ENCODE peak calls at places on chromosomes 1 and 21, in ten cellular contexts. U is A549, F is pancreas, E is thoracic aorta, N is stomach, W is heart right ventricle, B is right atrium auricular region, A is psoas muscle, T is tibial artery, Q is uterus. R is an unnamed sample.

GRCh38 chr1:215957692-215958091 is 390.6 kb downstream of the KCTD3 start:
- DNase-seq in U (no peak), F (no peak), E (no peak), N (no peak), W (no peak), B (no peak), A (no peak), T (no peak), Q (no peak), R (no peak)

GRCh38 chr21:30340714-30341573 is 3.5 kb upstream of the KRTAP27-1 start:
- DNase-seq in U (peak; percentile 0), F (peak; percentile 17), E (no peak), N (peak; percentile 56), W (peak; percentile 20), B (no peak), A (peak; percentile 13), T (peak; percentile 33), Q (no peak), R (no peak)

GRCh38 chr1:156592910-156593732 is 1.5 kb downstream of the NAXE start:
- DNase-seq in U (no peak), F (no peak), E (no peak), N (no peak), W (no peak), B (no peak), A (no peak), T (no peak), Q (no peak), R (no peak)

GRCh38 chr1:207309775-207310273 is 11.7 kb upstream of the CD55 start:
- DNase-seq in U (peak; percentile 78), F (no peak), E (no peak), N (no peak), W (no peak), B (no peak), A (peak; percentile 24), T (no peak), Q (no peak), R (no peak)

GRCh38 chr1:7493711-7494110 is 277.4 kb upstream of the VAMP3 start:
- DNase-seq in U (no peak), F (peak; percentile 37), E (no peak), N (no peak), W (no peak), B (no peak), A (no peak), T (no peak), Q (no peak), R (no peak)

GRCh38 chr1:193229136-193229535 is 42.7 kb upstream of the B3GALT2 start:
- DNase-seq in U (no peak), F (no peak), E (no peak), N (no peak), W (no peak), B (no peak), A (no peak), T (no peak), Q (no peak), R (no peak)

GRCh38 chr1:184300446-184300845 is 86.4 kb upstream of the C1orf21 start:
- DNase-seq in U (no peak), F (no peak), E (no peak), N (no peak), W (no peak), B (no peak), A (no peak), T (no peak), Q (no peak), R (no peak)

GRCh38 chr21:25329227-25329626 is 278.1 kb downstream of the MRPL39 start:
- DNase-seq in U (no peak), F (no peak), E (no peak), N (no peak), W (no peak), B (no peak), A (no peak), T (no peak), Q (no peak), R (no peak)

GRCh38 chr1:38527373-38527966 is 332.1 kb downstream of the RRAGC start:
- DNase-seq in U (no peak), F (no peak), E (no peak), N (peak; percentile 54), W (no peak), B (no peak), A (no peak), T (no peak), Q (no peak), R (no peak)

GRCh38 chr1:11680270-11681070 is 478 bp downstream of the MAD2L2 start:
- DNase-seq in U (peak; percentile 51), F (peak; percentile 52), E (no peak), N (no peak), W (no peak), B (no peak), A (no peak), T (no peak), Q (no peak), R (no peak)

GRCh38 chr1:208928335-208928734 is 655.2 kb upstream of the CAMK1G start:
- DNase-seq in U (no peak), F (no peak), E (no peak), N (no peak), W (no peak), B (no peak), A (no peak), T (no peak), Q (no peak), R (no peak)

GRCh38 chr1:70324683-70325082 is 29.8 kb downstream of the ANKRD13C start:
- DNase-seq in U (no peak), F (no peak), E (no peak), N (no peak), W (no peak), B (no peak), A (no peak), T (no peak), Q (no peak), R (no peak)

GRCh38 chr21:36379236-36379635 is 6.0 kb upstream of the CHAF1B start:
- DNase-seq in U (no peak), F (no peak), E (no peak), N (no peak), W (no peak), B (no peak), A (no peak), T (no peak), Q (no peak), R (no peak)

GRCh38 chr1:230827081-230827681 is 41.1 kb downstream of the C1orf198 start:
- DNase-seq in U (no peak), F (no peak), E (no peak), N (no peak), W (peak; percentile 56), B (peak; percentile 51), A (no peak), T (peak; percentile 68), Q (peak; percentile 56), R (no peak)

DNA sequence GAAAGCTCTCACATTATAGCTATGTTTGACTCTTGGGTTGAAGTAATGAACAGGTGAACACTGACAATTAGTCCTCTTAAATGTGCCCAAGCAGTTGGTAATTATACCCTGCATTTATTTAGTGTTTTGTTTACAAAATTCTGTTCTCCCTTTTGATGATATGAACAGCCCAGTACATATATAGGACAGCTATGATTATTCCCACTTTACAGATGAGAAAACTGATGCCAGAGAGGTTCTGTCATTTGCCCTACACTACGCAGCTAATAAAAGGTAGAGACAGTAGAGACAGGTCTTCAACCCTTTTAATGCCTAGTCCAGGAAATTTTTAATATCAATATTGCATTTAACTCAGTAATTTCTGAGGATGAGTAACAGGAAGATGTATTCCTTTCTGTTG is 46.1 kb upstream of the DNAJC6 start:
- DNase-seq in U (no peak), F (no peak), E (no peak), N (no peak), W (no peak), B (no peak), A (no peak), T (no peak), Q (no peak), R (no peak)
- H3K27ac ChIP-seq in U (no peak overlapping the region), F (no peak overlapping the region), E (no peak overlapping the region), N (no peak overlapping the region), W (no peak overlapping the region), B (no peak overlapping the region), A (no peak overlapping the region), T (no peak overlapping the region), Q (no peak overlapping the region), R (no peak overlapping the region)

DNA sequence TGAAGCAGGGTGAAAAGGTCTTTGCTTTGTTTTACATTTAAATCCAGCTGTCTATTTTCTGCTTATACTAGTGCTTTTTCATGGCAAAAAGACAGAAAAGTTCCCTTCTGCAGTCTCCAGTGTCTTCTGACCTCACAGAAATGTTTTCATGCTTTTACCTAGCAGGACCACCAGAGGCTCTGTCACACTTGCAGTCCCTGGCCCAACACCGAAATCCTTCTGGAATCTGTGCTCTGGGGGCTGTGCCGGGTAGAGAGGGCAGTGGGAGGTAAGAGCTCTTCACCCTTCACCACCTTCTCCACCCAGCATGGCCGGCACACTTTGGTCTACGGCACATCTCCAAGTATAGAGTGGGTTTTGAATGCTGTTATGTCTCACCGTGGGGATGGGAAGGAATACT is 20.8 kb downstream of the GNAT2 start:
- DNase-seq in U (no peak), F (no peak), E (no peak), N (no peak), W (no peak), B (no peak), A (no peak), T (no peak), Q (no peak), R (no peak)
- TF ChIP-seq CTCF in U (no peak), F (no peak), E (no peak), N (no peak), W (no peak), B (no peak), A (no peak), T (no peak), Q (no peak), R (no peak)

DNA sequence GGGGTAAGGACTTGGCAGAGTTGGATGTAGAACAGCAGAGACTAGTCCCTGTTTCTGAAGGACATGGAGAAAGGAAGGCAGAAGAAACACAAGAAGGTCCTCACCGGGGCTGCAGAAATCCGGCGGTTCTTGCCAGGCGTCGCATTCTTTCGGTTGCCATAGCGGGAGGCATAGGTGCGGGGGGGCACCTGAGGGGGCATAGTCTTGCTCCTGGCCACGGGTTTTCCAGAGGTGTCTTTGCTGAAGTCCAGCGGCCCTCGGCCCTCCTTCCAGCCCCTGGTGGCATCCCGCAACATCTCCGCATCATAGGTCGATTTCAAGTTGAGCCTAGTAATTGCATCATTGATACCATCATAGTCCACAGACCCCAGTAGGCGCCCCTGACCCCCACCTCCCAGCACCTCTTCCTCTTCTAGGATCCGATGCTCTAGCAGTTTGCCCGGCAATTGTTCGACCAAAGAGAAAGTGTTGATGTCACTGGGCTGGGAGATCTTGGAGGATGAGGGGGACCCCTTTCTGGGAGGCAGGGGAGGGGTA is 25.8 kb downstream of the PIK3C2B start:
- DNase-seq in U (no peak), F (no peak), E (no peak), N (no peak), W (no peak), B (no peak), A (no peak), T (no peak), Q (no peak), R (no peak)
- H3K27ac ChIP-seq in U (no peak overlapping the region), F (no peak overlapping the region), E (peak overlapping the region; percentile 90), N (no peak overlapping the region), W (peak overlapping the region; percentile 98), B (peak overlapping the region; percentile 27), A (peak overlapping the region; percentile 23), T (no peak overlapping the region), Q (no peak overlapping the region), R (no peak overlapping the region)

DNA sequence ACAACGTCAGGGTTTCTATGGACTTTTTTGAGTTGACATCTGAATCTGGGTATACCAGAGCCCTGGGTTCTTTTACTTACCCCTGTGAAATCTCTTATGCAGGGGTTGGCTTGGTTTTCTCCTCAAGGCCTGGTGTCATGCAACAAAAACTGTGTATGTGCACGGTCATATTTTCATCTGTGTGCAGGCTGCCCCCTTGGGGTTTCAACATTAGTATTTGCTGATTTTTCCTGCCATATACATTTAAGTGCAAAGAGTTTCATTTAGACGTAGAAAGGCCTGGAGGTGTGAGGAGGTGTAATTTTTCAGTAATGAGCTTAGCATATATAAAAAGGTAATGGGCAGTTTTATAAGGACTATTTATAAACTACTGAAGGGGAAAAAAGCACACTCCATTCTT is 21.9 kb upstream of the ZBTB18 start:
- DNase-seq in U (no peak), F (no peak), E (no peak), N (no peak), W (no peak), B (no peak), A (no peak), T (no peak), Q (no peak), R (no peak)
- TF ChIP-seq CTCF in U (peak; percentile 28), F (no peak), E (no peak), N (no peak), W (no peak), B (no peak), A (no peak), T (no peak), Q (no peak), R (no peak)

R was measured in esophagus squamous epithelium.